ENCODE peak calls at places on chromosomes 1 and 21, in eight cellular contexts. T is heart left ventricle, D is MG63, W is fibroblast of the aortic adventitia, K is tibial nerve, Q is psoas muscle, X is BJ, R is GM06990. S is an unnamed sample.

GRCh38 chr1:9110669-9111356 is 18.1 kb downstream of the GPR157 start:
- DNase-seq in T (peak), D (peak), W (peak), K (peak), Q (peak), X (no peak), R (peak), S (peak)

GRCh38 chr1:54403377-54403776 is 2.8 kb downstream of the SSBP3 start:
- DNase-seq in T (no peak), D (no peak), W (no peak), K (no peak), Q (no peak), X (no peak), R (no peak), S (no peak)

GRCh38 chr1:162304736-162305135 is 71.9 kb downstream of the SPATA46 start:
- DNase-seq in T (no peak), D (no peak), W (no peak), K (no peak), Q (no peak), X (no peak), R (no peak), S (no peak)

GRCh38 chr1:81144240-81144639 is 656.5 kb upstream of the ADGRL2 start:
- DNase-seq in T (no peak), D (no peak), W (peak), K (no peak), Q (no peak), X (no peak), R (no peak), S (no peak)

GRCh38 chr1:162373541-162374375 is 2.9 kb downstream of the SPATA46 start:
- DNase-seq in T (no peak), D (peak), W (no peak), K (no peak), Q (no peak), X (peak), R (no peak), S (no peak)

GRCh38 chr1:5660141-5660935 is 331.9 kb downstream of the NPHP4 start:
- DNase-seq in T (peak), D (no peak), W (no peak), K (no peak), Q (no peak), X (no peak), R (no peak), S (no peak)

GRCh38 chr1:205767248-205767647 is 8.0 kb downstream of the RAB29 start:
- DNase-seq in T (no peak), D (no peak), W (no peak), K (no peak), Q (no peak), X (no peak), R (no peak), S (no peak)

GRCh38 chr1:167066333-167067122 is 23.6 kb downstream of the GPA33 start:
- DNase-seq in T (peak), D (peak), W (peak), K (peak), Q (peak), X (no peak), R (peak), S (no peak)

GRCh38 chr1:7899741-7900140 is 40.9 kb downstream of the TNFRSF9 start:
- DNase-seq in T (no peak), D (peak), W (peak), K (no peak), Q (no peak), X (no peak), R (no peak), S (no peak)

GRCh38 chr1:223036479-223036845 is 106.6 kb downstream of the TLR5 start:
- DNase-seq in T (no peak), D (no peak), W (no peak), K (no peak), Q (no peak), X (no peak), R (no peak), S (no peak)

GRCh38 chr1:151197863-151198253 is 494 bp upstream of the PIP5K1A start:
- DNase-seq in T (peak), D (no peak), W (no peak), K (peak), Q (no peak), X (no peak), R (no peak), S (no peak)

GRCh38 chr1:188782220-188782841 is 1695.3 kb downstream of the BRINP3 start:
- DNase-seq in T (no peak), D (peak), W (peak), K (no peak), Q (no peak), X (no peak), R (no peak), S (no peak)

GRCh38 chr1:183319051-183319450 is 99.1 kb downstream of the NMNAT2 start:
- DNase-seq in T (no peak), D (peak), W (peak), K (no peak), Q (no peak), X (no peak), R (no peak), S (no peak)

GRCh38 chr1:150535511-150536281 is 13.5 kb upstream of the ADAMTSL4 start:
- DNase-seq in T (no peak), D (peak), W (peak), K (no peak), Q (peak), X (peak), R (no peak), S (no peak)

GRCh38 chr1:54297596-54298283 is 97.8 kb downstream of the MRPL37 start:
- DNase-seq in T (no peak), D (no peak), W (no peak), K (no peak), Q (no peak), X (no peak), R (no peak), S (no peak)

GRCh38 chr1:36879613-36880012 is 154.7 kb downstream of the GRIK3 start:
- DNase-seq in T (no peak), D (no peak), W (no peak), K (no peak), Q (no peak), X (no peak), R (no peak), S (no peak)

GRCh38 chr1:223760833-223761232 is 48.5 kb downstream of the CAPN2 start:
- DNase-seq in T (no peak), D (no peak), W (no peak), K (no peak), Q (no peak), X (no peak), R (no peak), S (no peak)

GRCh38 chr1:13600762-13601483 is 17.3 kb downstream of the PDPN start:
- DNase-seq in T (peak), D (no peak), W (no peak), K (no peak), Q (no peak), X (no peak), R (no peak), S (no peak)

GRCh38 chr21:25323356-25323949 is 283.8 kb downstream of the MRPL39 start:
- DNase-seq in T (no peak), D (no peak), W (no peak), K (no peak), Q (no peak), X (no peak), R (no peak), S (no peak)

GRCh38 chr1:151311589-151312331 is 15.5 kb downstream of the PI4KB start:
- DNase-seq in T (peak), D (peak), W (peak), K (peak), Q (peak), X (peak), R (no peak), S (peak)

GRCh38 chr1:208741296-208741695 is 497.1 kb upstream of the PLXNA2 start:
- DNase-seq in T (no peak), D (no peak), W (no peak), K (no peak), Q (no peak), X (no peak), R (no peak), S (no peak)

DNA sequence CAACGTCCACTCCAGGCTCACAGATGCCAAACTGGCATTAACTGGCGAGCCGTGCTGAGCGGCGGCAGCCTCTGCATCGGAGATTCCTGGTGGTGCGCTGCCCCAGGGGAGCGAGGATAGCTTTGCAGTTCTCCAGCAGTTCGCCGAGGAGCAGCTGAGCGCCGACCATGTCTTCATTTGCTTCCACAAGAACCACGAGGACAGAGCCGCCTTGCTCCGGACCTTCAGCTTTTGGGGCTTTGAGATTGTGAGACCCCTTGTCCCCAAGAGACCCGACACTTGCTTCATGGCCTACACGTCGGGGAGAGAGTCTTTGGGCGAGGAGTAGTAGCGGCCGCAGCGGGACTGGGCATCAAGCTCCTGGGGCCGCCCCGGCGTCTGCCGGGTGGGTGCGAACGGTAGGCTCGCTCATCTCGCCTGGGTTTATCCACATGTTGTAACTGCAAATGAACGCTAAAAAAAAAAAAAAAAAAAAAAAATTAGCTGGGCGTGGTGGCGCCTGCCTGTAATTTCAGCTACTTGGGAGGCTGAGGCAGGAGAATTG is 28.0 kb upstream of the RLF start:
- DNase-seq in T (no peak), D (peak), W (no peak), K (no peak), Q (no peak), X (no peak), R (no peak), S (no peak)
- H3K4me3 ChIP-seq in T (no peak), D (peak), W (no peak), K (peak), Q (peak), X (peak), R (no peak), S (no peak)

DNA sequence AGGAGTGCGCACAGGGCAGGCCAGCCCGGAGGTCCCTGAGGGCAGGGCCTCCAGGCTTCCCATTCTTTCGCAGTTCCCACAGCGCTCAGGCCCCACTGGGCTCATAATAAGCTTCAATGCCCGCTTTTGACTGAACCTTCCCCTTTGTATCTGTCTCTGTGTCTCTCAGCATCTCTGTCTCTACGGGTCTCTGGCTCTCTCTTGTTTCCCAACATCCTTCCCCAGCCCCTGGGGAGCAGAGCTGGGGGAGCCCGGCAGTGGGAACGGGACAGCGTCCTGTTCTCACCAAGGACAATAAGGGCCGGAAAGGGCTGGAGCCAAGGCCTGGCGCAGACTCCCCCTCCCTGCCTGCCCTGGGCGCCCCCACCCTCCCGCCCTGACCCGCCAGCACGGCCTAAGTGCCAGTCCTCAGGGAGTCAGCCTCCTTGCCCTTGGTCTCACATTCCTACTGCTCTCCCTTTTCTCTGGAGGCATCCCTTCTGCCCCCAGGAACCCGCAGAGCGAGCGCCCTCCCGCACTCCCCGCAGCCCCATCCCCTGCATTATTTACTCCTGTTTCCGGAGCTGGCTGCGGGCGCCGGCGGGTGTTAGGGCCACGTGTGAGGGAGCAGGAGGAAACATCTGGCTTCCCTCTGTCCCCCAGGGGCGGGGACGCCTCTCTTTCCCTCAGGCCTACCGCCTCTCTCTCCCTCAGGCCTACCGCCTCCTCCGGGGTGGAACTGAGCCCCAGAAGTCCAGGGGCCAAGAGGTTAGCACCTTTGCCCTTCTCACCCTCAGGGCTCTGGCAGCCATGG is 6.5 kb downstream of the KRTCAP2 start:
- DNase-seq in T (peak), D (no peak), W (no peak), K (no peak), Q (peak), X (no peak), R (no peak), S (no peak)
- H3K4me3 ChIP-seq in T (no peak), D (no peak), W (no peak), K (no peak), Q (peak), X (no peak), R (no peak), S (no peak)

DNA sequence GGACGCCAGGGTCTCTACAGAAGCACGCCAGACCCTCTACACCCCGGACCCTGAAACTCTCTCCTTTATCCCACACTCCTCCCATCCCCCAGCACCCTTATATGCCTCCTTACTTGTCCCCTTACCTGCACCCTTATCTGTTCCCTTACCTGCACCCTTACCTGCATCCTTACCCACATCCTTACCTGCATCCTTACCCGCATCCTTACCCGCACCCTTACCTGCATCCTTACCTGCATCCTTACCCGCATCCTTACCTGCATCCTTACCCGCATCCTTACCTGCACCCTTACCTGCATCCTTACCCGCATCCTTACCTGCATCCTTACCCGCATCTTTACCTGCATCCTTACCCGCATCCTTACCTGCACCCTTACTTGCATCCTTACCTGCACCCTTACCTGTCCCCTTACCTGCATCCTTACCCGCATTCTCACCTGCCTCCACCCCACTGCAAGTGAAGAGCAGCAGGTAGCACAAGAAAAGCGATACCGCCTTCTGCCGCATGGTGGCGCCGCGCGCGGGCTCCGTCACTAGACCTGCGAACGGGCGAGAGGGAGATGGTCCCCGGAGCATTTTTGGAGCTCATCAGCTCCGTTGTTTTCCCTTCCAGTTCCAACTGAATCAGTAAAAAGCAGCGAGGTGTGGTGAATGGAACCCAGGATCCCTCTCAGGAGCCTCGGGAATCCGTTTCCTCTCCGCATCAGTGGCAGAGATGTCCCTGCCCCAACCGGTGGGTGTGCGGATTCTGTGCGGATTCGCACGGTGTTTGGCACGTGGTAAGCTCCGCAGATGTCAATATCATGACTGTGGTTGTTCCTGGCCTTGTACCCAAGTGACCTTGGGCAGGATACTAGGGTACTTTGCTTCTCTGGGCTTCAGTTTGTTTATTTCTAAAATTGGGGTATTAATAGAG is 2.9 kb downstream of the IFI6 start:
- DNase-seq in T (peak), D (peak), W (peak), K (peak), Q (peak), X (no peak), R (peak), S (no peak)
- H3K4me3 ChIP-seq in T (peak), D (peak), W (peak), K (peak), Q (peak), X (peak), R (peak), S (peak)

DNA sequence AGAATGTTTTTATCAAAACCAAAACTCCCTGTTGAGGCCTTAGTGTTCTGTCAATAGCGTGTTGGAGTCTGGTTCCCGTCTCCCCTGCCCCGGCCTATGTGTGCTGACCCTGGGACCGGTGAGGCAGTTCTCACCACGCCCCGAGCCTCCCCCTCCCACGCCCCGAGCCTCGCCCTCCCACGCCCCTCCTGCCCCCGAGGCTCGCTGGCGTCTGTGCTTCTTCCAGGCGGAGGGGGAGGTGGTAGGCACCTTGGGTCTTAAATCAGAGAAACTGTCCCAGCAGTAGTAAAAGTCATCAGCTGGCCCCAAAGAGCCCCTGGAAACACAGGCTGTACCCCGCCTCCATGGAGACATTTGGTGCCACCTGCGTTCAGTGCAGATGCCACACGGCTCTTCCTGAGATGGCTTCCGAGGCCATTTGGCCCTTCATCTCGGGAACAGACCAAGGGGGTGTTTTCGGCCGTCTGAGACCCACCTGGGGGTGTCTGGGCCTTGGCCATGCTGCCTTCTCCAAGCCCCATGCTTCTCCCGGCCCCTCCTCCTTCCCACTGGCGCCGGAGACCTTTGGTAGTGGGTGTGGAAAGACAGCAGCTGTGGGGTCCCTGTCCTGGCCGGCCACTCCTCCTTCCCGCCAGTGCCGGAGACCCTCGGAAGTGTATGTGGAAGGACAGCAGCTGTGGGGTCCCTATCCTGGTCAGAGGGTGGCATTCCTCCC is 44.7 kb downstream of the SKI start:
- DNase-seq in T (peak), D (no peak), W (no peak), K (no peak), Q (no peak), X (no peak), R (no peak), S (no peak)
- H3K4me3 ChIP-seq in T (no peak), D (no peak), W (no peak), K (no peak), Q (no peak), X (no peak), R (no peak), S (no peak)

GRCh38 chr1:204143276-204144041 is 8.4 kb downstream of the ETNK2 start:
- DNase-seq in T (no peak), D (no peak), W (no peak), K (no peak), Q (no peak), X (no peak), R (no peak), S (no peak)

GRCh38 chr1:204145033-204145504 is 6.8 kb downstream of the ETNK2 start:
- DNase-seq in T (peak), D (no peak), W (no peak), K (no peak), Q (no peak), X (no peak), R (no peak), S (no peak)

GRCh38 chr1:204141131-204141530 is 10.7 kb downstream of the ETNK2 start:
- DNase-seq in T (no peak), D (no peak), W (no peak), K (no peak), Q (no peak), X (no peak), R (no peak), S (no peak)

GRCh38 chr1:204139952-204140351 is 11.9 kb downstream of the ETNK2 start:
- DNase-seq in T (no peak), D (no peak), W (no peak), K (no peak), Q (no peak), X (no peak), R (no peak), S (no peak)

GRCh38 chr1:204142032-204142974 is 9.5 kb downstream of the ETNK2 start:
- DNase-seq in T (no peak), D (no peak), W (no peak), K (no peak), Q (no peak), X (no peak), R (no peak), S (no peak)
- H3K4me3 ChIP-seq in T (no peak), D (no peak), W (no peak), K (no peak), Q (no peak), X (no peak), R (no peak), S (no peak)